ENCODE peak calls at places on chromosomes 12 and 14, in seven cellular contexts. V is hepatocyte, R is T-helper 17 cell, F is endothelial cell, Q is stromal cell of bone marrow, S is epithelial cell of esophagus, A is Ammon's horn. X is an unnamed sample.

GRCh38 chr14:74083784-74084276 is 423 bp downstream of the ALDH6A1 start:
- DNase-seq in V (peak), R (no peak), F (no peak), Q (no peak), S (no peak), A (no peak), X (no peak)

GRCh38 chr12:110222027-110222426 is 59.0 kb upstream of the ATP2A2 start:
- DNase-seq in V (no peak), R (no peak), F (no peak), Q (no peak), S (no peak), A (no peak), X (no peak)

GRCh38 chr12:6824962-6825381 is 3.2 kb upstream of the P3H3 start:
- DNase-seq in V (no peak), R (no peak), F (no peak), Q (no peak), S (peak), A (no peak), X (peak)

GRCh38 chr14:36773136-36773540 is 111.5 kb downstream of the PAX9 start:
- DNase-seq in V (peak), R (no peak), F (no peak), Q (peak), S (peak), A (peak), X (peak)

GRCh38 chr14:76514599-76514998 is 138.7 kb downstream of the ESRRB start:
- DNase-seq in V (no peak), R (no peak), F (no peak), Q (no peak), S (peak), A (no peak), X (peak)

GRCh38 chr12:131445184-131445974 is 265.5 kb upstream of the SFSWAP start:
- DNase-seq in V (no peak), R (no peak), F (no peak), Q (no peak), S (no peak), A (no peak), X (no peak)

GRCh38 chr12:51951199-51951842 is at the start of gene ACVR1B:
- DNase-seq in V (peak), R (peak), F (peak), Q (peak), S (peak), A (peak), X (peak)

GRCh38 chr14:36941783-36942521 is 230.5 kb downstream of the SLC25A21 start:
- DNase-seq in V (peak), R (peak), F (peak), Q (peak), S (peak), A (peak), X (peak)

GRCh38 chr14:104115691-104116543 is 22.5 kb upstream of the KIF26A start:
- DNase-seq in V (peak), R (peak), F (no peak), Q (no peak), S (peak), A (no peak), X (no peak)

GRCh38 chr14:105107781-105108515 is 42.7 kb upstream of the GPR132 start:
- DNase-seq in V (no peak), R (no peak), F (peak), Q (no peak), S (no peak), A (no peak), X (no peak)

GRCh38 chr12:16520328-16520727 is 85.6 kb downstream of the LMO3 start:
- DNase-seq in V (no peak), R (no peak), F (no peak), Q (no peak), S (peak), A (no peak), X (no peak)

GRCh38 chr14:38931969-38932652 is 170.9 kb downstream of the SEC23A start:
- DNase-seq in V (peak), R (no peak), F (no peak), Q (no peak), S (peak), A (no peak), X (peak)

GRCh38 chr12:54374555-54375257 is 9.8 kb downstream of the ZNF385A start:
- DNase-seq in V (no peak), R (no peak), F (no peak), Q (no peak), S (no peak), A (no peak), X (peak)

GRCh38 chr12:52419656-52420055 is 13.5 kb upstream of the KRT82 start:
- DNase-seq in V (no peak), R (no peak), F (no peak), Q (no peak), S (no peak), A (no peak), X (no peak)

GRCh38 chr12:99334737-99335136 is 312.8 kb upstream of the GARIN6 start:
- DNase-seq in V (no peak), R (no peak), F (no peak), Q (no peak), S (no peak), A (no peak), X (no peak)

GRCh38 chr14:68948686-68949085 is 30.4 kb downstream of the ACTN1 start:
- DNase-seq in V (no peak), R (no peak), F (no peak), Q (no peak), S (no peak), A (no peak), X (no peak)

GRCh38 chr12:87152841-87153528 is 876.2 kb downstream of the C12orf50 start:
- DNase-seq in V (no peak), R (no peak), F (no peak), Q (no peak), S (no peak), A (no peak), X (no peak)

GRCh38 chr12:46942579-46942978 is 116.8 kb upstream of the SLC38A4 start:
- DNase-seq in V (no peak), R (no peak), F (no peak), Q (no peak), S (peak), A (no peak), X (peak)

GRCh38 chr12:64891629-64892028 is 67.2 kb downstream of the TBC1D30 start:
- DNase-seq in V (no peak), R (no peak), F (no peak), Q (no peak), S (no peak), A (no peak), X (no peak)

X was measured in DMS53.